ENCODE peak calls at places on chromosomes 12 and 14, in eight cellular contexts. One of them, this sample, is unnamed.

GRCh38 chr12:41211466-41211865 is 23.3 kb downstream of the PDZRN4 start:
- DNase-seq in fibroblast of the conjunctiva: no peak
- DNase-seq in iris pigment epithelial cell: no peak
- DNase-seq in Right ventricle myocardium superior: no peak
- DNase-seq in omental fat pad: no peak
- DNase-seq in T-helper 1 cell: no peak
- DNase-seq in HTR-8/SVneo: no peak
- DNase-seq in stimulated activated naive CD8-positive, alpha-beta T cell treated with anti-CD3 and anti-CD28 coated beads, Interleukin-15, Interleukin-2, amounts not matched to agents 100 U/mL and 50 U/mL, for 24 hours: no peak
- DNase-seq in this sample: no peak

GRCh38 chr12:12975322-12976077 is 23.5 kb upstream of the GPRC5D start:
- DNase-seq in iris pigment epithelial cell: peak
- DNase-seq in omental fat pad: no peak
- DNase-seq in stimulated activated naive CD8-positive, alpha-beta T cell treated with anti-CD3 and anti-CD28 coated beads, Interleukin-15, Interleukin-2, amounts not matched to agents 100 U/mL and 50 U/mL, for 24 hours: no peak
- DNase-seq in T-helper 1 cell: no peak
- DNase-seq in Right ventricle myocardium superior: no peak
- DNase-seq in fibroblast of the conjunctiva: peak
- DNase-seq in HTR-8/SVneo: peak
- DNase-seq in this sample: no peak

GRCh38 chr14:83096092-83096491 is 1562.4 kb upstream of the SEL1L start:
- DNase-seq in omental fat pad: no peak
- DNase-seq in iris pigment epithelial cell: peak
- DNase-seq in stimulated activated naive CD8-positive, alpha-beta T cell treated with anti-CD3 and anti-CD28 coated beads, Interleukin-15, Interleukin-2, amounts not matched to agents 100 U/mL and 50 U/mL, for 24 hours: no peak
- DNase-seq in T-helper 1 cell: no peak
- DNase-seq in Right ventricle myocardium superior: no peak
- DNase-seq in fibroblast of the conjunctiva: no peak
- DNase-seq in HTR-8/SVneo: no peak
- DNase-seq in this sample: no peak

GRCh38 chr12:89971880-89972279 is 263.2 kb upstream of the ATP2B1 start:
- DNase-seq in iris pigment epithelial cell: peak
- DNase-seq in HTR-8/SVneo: no peak
- DNase-seq in stimulated activated naive CD8-positive, alpha-beta T cell treated with anti-CD3 and anti-CD28 coated beads, Interleukin-15, Interleukin-2, amounts not matched to agents 100 U/mL and 50 U/mL, for 24 hours: no peak
- DNase-seq in T-helper 1 cell: no peak
- DNase-seq in Right ventricle myocardium superior: no peak
- DNase-seq in omental fat pad: no peak
- DNase-seq in fibroblast of the conjunctiva: no peak
- DNase-seq in this sample: no peak

GRCh38 chr12:65121049-65121955 is at the start of gene WIF1:
- DNase-seq in T-helper 1 cell: no peak
- DNase-seq in HTR-8/SVneo: peak
- DNase-seq in omental fat pad: no peak
- DNase-seq in stimulated activated naive CD8-positive, alpha-beta T cell treated with anti-CD3 and anti-CD28 coated beads, Interleukin-15, Interleukin-2, amounts not matched to agents 100 U/mL and 50 U/mL, for 24 hours: peak
- DNase-seq in iris pigment epithelial cell: no peak
- DNase-seq in fibroblast of the conjunctiva: no peak
- DNase-seq in Right ventricle myocardium superior: peak
- DNase-seq in this sample: peak

GRCh38 chr14:58408681-58409080 is 13.0 kb downstream of the TOMM20L start:
- DNase-seq in HTR-8/SVneo: no peak
- DNase-seq in fibroblast of the conjunctiva: no peak
- DNase-seq in omental fat pad: no peak
- DNase-seq in stimulated activated naive CD8-positive, alpha-beta T cell treated with anti-CD3 and anti-CD28 coated beads, Interleukin-15, Interleukin-2, amounts not matched to agents 100 U/mL and 50 U/mL, for 24 hours: no peak
- DNase-seq in Right ventricle myocardium superior: no peak
- DNase-seq in iris pigment epithelial cell: no peak
- DNase-seq in T-helper 1 cell: no peak
- DNase-seq in this sample: no peak

GRCh38 chr12:107014050-107014449 is 27.1 kb upstream of the MTERF2 start:
- DNase-seq in T-helper 1 cell: no peak
- DNase-seq in omental fat pad: no peak
- DNase-seq in Right ventricle myocardium superior: no peak
- DNase-seq in stimulated activated naive CD8-positive, alpha-beta T cell treated with anti-CD3 and anti-CD28 coated beads, Interleukin-15, Interleukin-2, amounts not matched to agents 100 U/mL and 50 U/mL, for 24 hours: no peak
- DNase-seq in HTR-8/SVneo: no peak
- DNase-seq in iris pigment epithelial cell: no peak
- DNase-seq in fibroblast of the conjunctiva: no peak
- DNase-seq in this sample: peak

GRCh38 chr14:35351497-35351896 is 53.1 kb downstream of the NFKBIA start:
- DNase-seq in omental fat pad: no peak
- DNase-seq in Right ventricle myocardium superior: no peak
- DNase-seq in stimulated activated naive CD8-positive, alpha-beta T cell treated with anti-CD3 and anti-CD28 coated beads, Interleukin-15, Interleukin-2, amounts not matched to agents 100 U/mL and 50 U/mL, for 24 hours: no peak
- DNase-seq in iris pigment epithelial cell: no peak
- DNase-seq in fibroblast of the conjunctiva: no peak
- DNase-seq in HTR-8/SVneo: no peak
- DNase-seq in T-helper 1 cell: no peak
- DNase-seq in this sample: no peak

GRCh38 chr12:108374596-108375320 is 35.6 kb upstream of the CMKLR1 start:
- DNase-seq in Right ventricle myocardium superior: no peak
- DNase-seq in omental fat pad: no peak
- DNase-seq in T-helper 1 cell: no peak
- DNase-seq in fibroblast of the conjunctiva: no peak
- DNase-seq in iris pigment epithelial cell: no peak
- DNase-seq in stimulated activated naive CD8-positive, alpha-beta T cell treated with anti-CD3 and anti-CD28 coated beads, Interleukin-15, Interleukin-2, amounts not matched to agents 100 U/mL and 50 U/mL, for 24 hours: no peak
- DNase-seq in HTR-8/SVneo: no peak
- DNase-seq in this sample: no peak

GRCh38 chr14:88998027-88998426 is 173.6 kb downstream of the TTC8 start:
- DNase-seq in fibroblast of the conjunctiva: no peak
- DNase-seq in Right ventricle myocardium superior: no peak
- DNase-seq in HTR-8/SVneo: no peak
- DNase-seq in iris pigment epithelial cell: no peak
- DNase-seq in stimulated activated naive CD8-positive, alpha-beta T cell treated with anti-CD3 and anti-CD28 coated beads, Interleukin-15, Interleukin-2, amounts not matched to agents 100 U/mL and 50 U/mL, for 24 hours: no peak
- DNase-seq in T-helper 1 cell: no peak
- DNase-seq in omental fat pad: no peak
- DNase-seq in this sample: no peak

GRCh38 chr12:76909290-76909689 is 30.5 kb upstream of the CSRP2 start:
- DNase-seq in fibroblast of the conjunctiva: no peak
- DNase-seq in HTR-8/SVneo: no peak
- DNase-seq in omental fat pad: no peak
- DNase-seq in stimulated activated naive CD8-positive, alpha-beta T cell treated with anti-CD3 and anti-CD28 coated beads, Interleukin-15, Interleukin-2, amounts not matched to agents 100 U/mL and 50 U/mL, for 24 hours: no peak
- DNase-seq in iris pigment epithelial cell: no peak
- DNase-seq in Right ventricle myocardium superior: no peak
- DNase-seq in T-helper 1 cell: no peak
- DNase-seq in this sample: no peak

GRCh38 chr12:102879144-102879763 is 37.8 kb downstream of the PAH start:
- DNase-seq in iris pigment epithelial cell: peak
- DNase-seq in T-helper 1 cell: no peak
- DNase-seq in stimulated activated naive CD8-positive, alpha-beta T cell treated with anti-CD3 and anti-CD28 coated beads, Interleukin-15, Interleukin-2, amounts not matched to agents 100 U/mL and 50 U/mL, for 24 hours: peak
- DNase-seq in Right ventricle myocardium superior: peak
- DNase-seq in fibroblast of the conjunctiva: peak
- DNase-seq in omental fat pad: no peak
- DNase-seq in HTR-8/SVneo: peak
- DNase-seq in this sample: no peak

GRCh38 chr12:106415134-106415533 is 57.6 kb downstream of the POLR3B start:
- DNase-seq in T-helper 1 cell: no peak
- DNase-seq in fibroblast of the conjunctiva: no peak
- DNase-seq in omental fat pad: no peak
- DNase-seq in stimulated activated naive CD8-positive, alpha-beta T cell treated with anti-CD3 and anti-CD28 coated beads, Interleukin-15, Interleukin-2, amounts not matched to agents 100 U/mL and 50 U/mL, for 24 hours: no peak
- DNase-seq in HTR-8/SVneo: no peak
- DNase-seq in iris pigment epithelial cell: peak
- DNase-seq in Right ventricle myocardium superior: no peak
- DNase-seq in this sample: no peak

GRCh38 chr14:100822921-100823320 is 3.0 kb upstream of the MEG3 start:
- DNase-seq in stimulated activated naive CD8-positive, alpha-beta T cell treated with anti-CD3 and anti-CD28 coated beads, Interleukin-15, Interleukin-2, amounts not matched to agents 100 U/mL and 50 U/mL, for 24 hours: no peak
- DNase-seq in omental fat pad: no peak
- DNase-seq in iris pigment epithelial cell: peak
- DNase-seq in T-helper 1 cell: no peak
- DNase-seq in Right ventricle myocardium superior: peak
- DNase-seq in HTR-8/SVneo: no peak
- DNase-seq in fibroblast of the conjunctiva: peak
- DNase-seq in this sample: no peak

GRCh38 chr12:90940872-90941499 is 14.0 kb downstream of the CCER1 start:
- DNase-seq in omental fat pad: no peak
- DNase-seq in fibroblast of the conjunctiva: peak
- DNase-seq in HTR-8/SVneo: peak
- DNase-seq in iris pigment epithelial cell: peak
- DNase-seq in stimulated activated naive CD8-positive, alpha-beta T cell treated with anti-CD3 and anti-CD28 coated beads, Interleukin-15, Interleukin-2, amounts not matched to agents 100 U/mL and 50 U/mL, for 24 hours: no peak
- DNase-seq in T-helper 1 cell: no peak
- DNase-seq in Right ventricle myocardium superior: no peak
- DNase-seq in this sample: no peak

GRCh38 chr12:41026151-41026550 is 162.0 kb upstream of the PDZRN4 start:
- DNase-seq in HTR-8/SVneo: no peak
- DNase-seq in Right ventricle myocardium superior: no peak
- DNase-seq in iris pigment epithelial cell: no peak
- DNase-seq in stimulated activated naive CD8-positive, alpha-beta T cell treated with anti-CD3 and anti-CD28 coated beads, Interleukin-15, Interleukin-2, amounts not matched to agents 100 U/mL and 50 U/mL, for 24 hours: no peak
- DNase-seq in fibroblast of the conjunctiva: no peak
- DNase-seq in omental fat pad: no peak
- DNase-seq in T-helper 1 cell: no peak
- DNase-seq in this sample: no peak

GRCh38 chr12:109385339-109386078 is 37.8 kb downstream of the MYO1H start:
- DNase-seq in HTR-8/SVneo: peak
- DNase-seq in iris pigment epithelial cell: peak
- DNase-seq in T-helper 1 cell: no peak
- DNase-seq in Right ventricle myocardium superior: no peak
- DNase-seq in stimulated activated naive CD8-positive, alpha-beta T cell treated with anti-CD3 and anti-CD28 coated beads, Interleukin-15, Interleukin-2, amounts not matched to agents 100 U/mL and 50 U/mL, for 24 hours: no peak
- DNase-seq in fibroblast of the conjunctiva: peak
- DNase-seq in omental fat pad: no peak
- DNase-seq in this sample: peak

GRCh38 chr12:12350868-12351463 is 924 bp upstream of the MANSC1 start:
- DNase-seq in omental fat pad: no peak
- DNase-seq in HTR-8/SVneo: no peak
- DNase-seq in iris pigment epithelial cell: no peak
- DNase-seq in fibroblast of the conjunctiva: no peak
- DNase-seq in T-helper 1 cell: no peak
- DNase-seq in stimulated activated naive CD8-positive, alpha-beta T cell treated with anti-CD3 and anti-CD28 coated beads, Interleukin-15, Interleukin-2, amounts not matched to agents 100 U/mL and 50 U/mL, for 24 hours: no peak
- DNase-seq in Right ventricle myocardium superior: no peak
- DNase-seq in this sample: no peak

GRCh38 chr14:95476747-95477146 is 39.7 kb downstream of the SYNE3 start:
- DNase-seq in HTR-8/SVneo: no peak
- DNase-seq in fibroblast of the conjunctiva: no peak
- DNase-seq in Right ventricle myocardium superior: no peak
- DNase-seq in T-helper 1 cell: no peak
- DNase-seq in omental fat pad: no peak
- DNase-seq in stimulated activated naive CD8-positive, alpha-beta T cell treated with anti-CD3 and anti-CD28 coated beads, Interleukin-15, Interleukin-2, amounts not matched to agents 100 U/mL and 50 U/mL, for 24 hours: no peak
- DNase-seq in iris pigment epithelial cell: no peak
- DNase-seq in this sample: no peak

GRCh38 chr12:68772714-68773113 is 26.7 kb downstream of the SLC35E3 start:
- DNase-seq in HTR-8/SVneo: no peak
- DNase-seq in stimulated activated naive CD8-positive, alpha-beta T cell treated with anti-CD3 and anti-CD28 coated beads, Interleukin-15, Interleukin-2, amounts not matched to agents 100 U/mL and 50 U/mL, for 24 hours: no peak
- DNase-seq in fibroblast of the conjunctiva: no peak
- DNase-seq in iris pigment epithelial cell: no peak
- DNase-seq in Right ventricle myocardium superior: no peak
- DNase-seq in T-helper 1 cell: no peak
- DNase-seq in omental fat pad: no peak
- DNase-seq in this sample: peak

GRCh38 chr12:108798551-108799221 is 58.7 kb downstream of the SSH1 start:
- DNase-seq in Right ventricle myocardium superior: peak
- DNase-seq in omental fat pad: peak
- DNase-seq in iris pigment epithelial cell: peak
- DNase-seq in stimulated activated naive CD8-positive, alpha-beta T cell treated with anti-CD3 and anti-CD28 coated beads, Interleukin-15, Interleukin-2, amounts not matched to agents 100 U/mL and 50 U/mL, for 24 hours: no peak
- DNase-seq in fibroblast of the conjunctiva: peak
- DNase-seq in HTR-8/SVneo: no peak
- DNase-seq in T-helper 1 cell: no peak
- DNase-seq in this sample: no peak

GRCh38 chr14:104897286-104898194 is 27.1 kb upstream of the PLD4 start:
- DNase-seq in Right ventricle myocardium superior: peak
- DNase-seq in T-helper 1 cell: no peak
- DNase-seq in iris pigment epithelial cell: no peak
- DNase-seq in stimulated activated naive CD8-positive, alpha-beta T cell treated with anti-CD3 and anti-CD28 coated beads, Interleukin-15, Interleukin-2, amounts not matched to agents 100 U/mL and 50 U/mL, for 24 hours: no peak
- DNase-seq in omental fat pad: no peak
- DNase-seq in fibroblast of the conjunctiva: no peak
- DNase-seq in HTR-8/SVneo: no peak
- DNase-seq in this sample: no peak

GRCh38 chr14:63854330-63854729 is 1.5 kb downstream of the SYNE2 start:
- DNase-seq in Right ventricle myocardium superior: no peak
- DNase-seq in stimulated activated naive CD8-positive, alpha-beta T cell treated with anti-CD3 and anti-CD28 coated beads, Interleukin-15, Interleukin-2, amounts not matched to agents 100 U/mL and 50 U/mL, for 24 hours: no peak
- DNase-seq in omental fat pad: no peak
- DNase-seq in T-helper 1 cell: no peak
- DNase-seq in fibroblast of the conjunctiva: no peak
- DNase-seq in HTR-8/SVneo: no peak
- DNase-seq in iris pigment epithelial cell: no peak
- DNase-seq in this sample: no peak

GRCh38 chr14:103547455-103547940 is 15.0 kb downstream of the BAG5 start:
- DNase-seq in HTR-8/SVneo: no peak
- DNase-seq in fibroblast of the conjunctiva: no peak
- DNase-seq in stimulated activated naive CD8-positive, alpha-beta T cell treated with anti-CD3 and anti-CD28 coated beads, Interleukin-15, Interleukin-2, amounts not matched to agents 100 U/mL and 50 U/mL, for 24 hours: no peak
- DNase-seq in T-helper 1 cell: no peak
- DNase-seq in iris pigment epithelial cell: no peak
- DNase-seq in omental fat pad: no peak
- DNase-seq in Right ventricle myocardium superior: peak
- DNase-seq in this sample: no peak

GRCh38 chr14:87864356-87865230 is 128.4 kb downstream of the GALC start:
- DNase-seq in fibroblast of the conjunctiva: no peak
- DNase-seq in T-helper 1 cell: no peak
- DNase-seq in omental fat pad: no peak
- DNase-seq in HTR-8/SVneo: no peak
- DNase-seq in stimulated activated naive CD8-positive, alpha-beta T cell treated with anti-CD3 and anti-CD28 coated beads, Interleukin-15, Interleukin-2, amounts not matched to agents 100 U/mL and 50 U/mL, for 24 hours: no peak
- DNase-seq in Right ventricle myocardium superior: no peak
- DNase-seq in iris pigment epithelial cell: no peak
- DNase-seq in this sample: no peak

GRCh38 chr12:110661337-110661972 is 27.5 kb downstream of the HVCN1 start:
- DNase-seq in stimulated activated naive CD8-positive, alpha-beta T cell treated with anti-CD3 and anti-CD28 coated beads, Interleukin-15, Interleukin-2, amounts not matched to agents 100 U/mL and 50 U/mL, for 24 hours: peak
- DNase-seq in HTR-8/SVneo: no peak
- DNase-seq in Right ventricle myocardium superior: peak
- DNase-seq in T-helper 1 cell: no peak
- DNase-seq in iris pigment epithelial cell: no peak
- DNase-seq in omental fat pad: no peak
- DNase-seq in fibroblast of the conjunctiva: no peak
- DNase-seq in this sample: peak

This sample was measured in CD8-positive, alpha-beta memory T cell.